ENCODE peak calls at places on chromosomes 1 and 21, in five cellular contexts. One of them, this sample, is unnamed.

GRCh38 chr1:20589331-20590312 is 725 bp downstream of the CDA start:
- DNase-seq in bronchial epithelial cell: no peak
- DNase-seq in cardiac fibroblast: peak; percentile 45
- DNase-seq in fibroblast of lung: peak; percentile 70
- DNase-seq in thyroid gland: no peak
- DNase-seq in this sample: no peak

GRCh38 chr1:11650331-11650991 is 3.8 kb downstream of the FBXO2 start:
- DNase-seq in fibroblast of lung: peak; percentile 62
- DNase-seq in bronchial epithelial cell: peak; percentile 49
- DNase-seq in cardiac fibroblast: peak; percentile 74
- DNase-seq in thyroid gland: peak; percentile 68
- DNase-seq in this sample: peak; percentile 35

GRCh38 chr1:235326719-235327558 is 1.0 kb downstream of the ARID4B start:
- DNase-seq in cardiac fibroblast: peak; percentile 36
- DNase-seq in thyroid gland: peak; percentile 40
- DNase-seq in fibroblast of lung: peak; percentile 25
- DNase-seq in bronchial epithelial cell: peak; percentile 26
- DNase-seq in this sample: no peak

GRCh38 chr1:99956755-99957154 is 13.0 kb upstream of the SLC35A3 start:
- DNase-seq in cardiac fibroblast: peak; percentile 93
- DNase-seq in fibroblast of lung: no peak
- DNase-seq in thyroid gland: no peak
- DNase-seq in bronchial epithelial cell: peak; percentile 24
- DNase-seq in this sample: peak; percentile 69

GRCh38 chr1:59043796-59044195 is 253.1 kb upstream of the FGGY start:
- DNase-seq in thyroid gland: peak; percentile 54
- DNase-seq in fibroblast of lung: peak; percentile 90
- DNase-seq in bronchial epithelial cell: peak; percentile 74
- DNase-seq in cardiac fibroblast: peak; percentile 83
- DNase-seq in this sample: peak; percentile 21

GRCh38 chr1:32400876-32401631 is 6.8 kb upstream of the BSDC1 start:
- DNase-seq in fibroblast of lung: peak; percentile 94
- DNase-seq in cardiac fibroblast: peak; percentile 82
- DNase-seq in thyroid gland: peak; percentile 84
- DNase-seq in bronchial epithelial cell: peak; percentile 63
- DNase-seq in this sample: peak; percentile 72

GRCh38 chr1:108142773-108143394 is 57.3 kb downstream of the SLC25A24 start:
- DNase-seq in fibroblast of lung: peak; percentile 47
- DNase-seq in thyroid gland: no peak
- DNase-seq in cardiac fibroblast: peak; percentile 60
- DNase-seq in bronchial epithelial cell: peak; percentile 69
- DNase-seq in this sample: no peak

GRCh38 chr1:9371951-9372350 is 79.3 kb downstream of the SPSB1 start:
- DNase-seq in thyroid gland: no peak
- DNase-seq in fibroblast of lung: no peak
- DNase-seq in cardiac fibroblast: no peak
- DNase-seq in bronchial epithelial cell: no peak
- DNase-seq in this sample: no peak

GRCh38 chr21:36507397-36508018 is 27.6 kb upstream of the CLDN14 start:
- DNase-seq in bronchial epithelial cell: peak; percentile 39
- DNase-seq in cardiac fibroblast: peak; percentile 33
- DNase-seq in thyroid gland: peak; percentile 26
- DNase-seq in fibroblast of lung: no peak
- DNase-seq in this sample: no peak

GRCh38 chr1:170692866-170693575 is 29.1 kb downstream of the PRRX1 start:
- DNase-seq in thyroid gland: no peak
- DNase-seq in fibroblast of lung: peak; percentile 82
- DNase-seq in cardiac fibroblast: peak; percentile 88
- DNase-seq in bronchial epithelial cell: peak; percentile 76
- DNase-seq in this sample: no peak

GRCh38 chr1:203056516-203056915 is 29.3 kb downstream of the MYOG start:
- DNase-seq in cardiac fibroblast: no peak
- DNase-seq in bronchial epithelial cell: no peak
- DNase-seq in fibroblast of lung: no peak
- DNase-seq in thyroid gland: no peak
- DNase-seq in this sample: no peak

GRCh38 chr1:110615548-110616130 is 9.5 kb upstream of the KCNA2 start:
- DNase-seq in fibroblast of lung: peak; percentile 34
- DNase-seq in thyroid gland: peak; percentile 77
- DNase-seq in cardiac fibroblast: peak; percentile 65
- DNase-seq in bronchial epithelial cell: peak; percentile 67
- DNase-seq in this sample: no peak

GRCh38 chr1:36253463-36253862 is 29.2 kb downstream of the THRAP3 start:
- DNase-seq in fibroblast of lung: peak; percentile 81
- DNase-seq in bronchial epithelial cell: no peak
- DNase-seq in thyroid gland: no peak
- DNase-seq in cardiac fibroblast: peak; percentile 80
- DNase-seq in this sample: no peak

GRCh38 chr1:215636258-215636965 is 69.3 kb downstream of the KCTD3 start:
- DNase-seq in fibroblast of lung: peak; percentile 70
- DNase-seq in thyroid gland: no peak
- DNase-seq in cardiac fibroblast: peak; percentile 33
- DNase-seq in bronchial epithelial cell: peak; percentile 11
- DNase-seq in this sample: no peak

GRCh38 chr1:54287176-54287650 is 87.2 kb downstream of the MRPL37 start:
- DNase-seq in thyroid gland: peak; percentile 74
- DNase-seq in bronchial epithelial cell: peak; percentile 51
- DNase-seq in cardiac fibroblast: peak; percentile 77
- DNase-seq in fibroblast of lung: peak; percentile 77
- DNase-seq in this sample: peak; percentile 54

GRCh38 chr1:68119445-68119844 is 69.0 kb upstream of the DIRAS3 start:
- DNase-seq in bronchial epithelial cell: no peak
- DNase-seq in fibroblast of lung: no peak
- DNase-seq in thyroid gland: no peak
- DNase-seq in cardiac fibroblast: no peak
- DNase-seq in this sample: no peak

GRCh38 chr1:201692307-201693018 is 136.5 kb upstream of the IPO9 start:
- DNase-seq in fibroblast of lung: no peak
- DNase-seq in thyroid gland: no peak
- DNase-seq in bronchial epithelial cell: no peak
- DNase-seq in cardiac fibroblast: no peak
- DNase-seq in this sample: no peak

GRCh38 chr1:153343040-153343681 is 5.5 kb downstream of the PGLYRP4 start:
- DNase-seq in bronchial epithelial cell: peak; percentile 69
- DNase-seq in fibroblast of lung: peak; percentile 4
- DNase-seq in cardiac fibroblast: no peak
- DNase-seq in thyroid gland: no peak
- DNase-seq in this sample: no peak

GRCh38 chr1:41542196-41542955 is 57.9 kb upstream of the EDN2 start:
- DNase-seq in thyroid gland: no peak
- DNase-seq in bronchial epithelial cell: no peak
- DNase-seq in fibroblast of lung: no peak
- DNase-seq in cardiac fibroblast: no peak
- DNase-seq in this sample: no peak

GRCh38 chr1:43664369-43664768 is 14.4 kb downstream of the KDM4A start:
- DNase-seq in fibroblast of lung: no peak
- DNase-seq in bronchial epithelial cell: no peak
- DNase-seq in thyroid gland: no peak
- DNase-seq in cardiac fibroblast: no peak
- DNase-seq in this sample: no peak

GRCh38 chr1:234725177-234726132 is 115.5 kb upstream of the IRF2BP2 start:
- DNase-seq in cardiac fibroblast: peak; percentile 26
- DNase-seq in bronchial epithelial cell: no peak
- DNase-seq in fibroblast of lung: peak; percentile 25
- DNase-seq in thyroid gland: peak; percentile 90
- DNase-seq in this sample: no peak

GRCh38 chr1:17587693-17588047 is 48.2 kb downstream of the ARHGEF10L start:
- DNase-seq in cardiac fibroblast: peak; percentile 70
- DNase-seq in fibroblast of lung: peak; percentile 79
- DNase-seq in bronchial epithelial cell: no peak
- DNase-seq in thyroid gland: no peak
- DNase-seq in this sample: no peak

GRCh38 chr1:240484804-240485441 is 127.0 kb downstream of the GREM2 start:
- DNase-seq in thyroid gland: no peak
- DNase-seq in cardiac fibroblast: no peak
- DNase-seq in fibroblast of lung: no peak
- DNase-seq in bronchial epithelial cell: no peak
- DNase-seq in this sample: no peak

GRCh38 chr1:207959141-207959825 is 48.4 kb upstream of the CD34 start:
- DNase-seq in thyroid gland: peak; percentile 73
- DNase-seq in bronchial epithelial cell: peak; percentile 24
- DNase-seq in cardiac fibroblast: peak; percentile 63
- DNase-seq in fibroblast of lung: peak; percentile 60
- DNase-seq in this sample: no peak

DNA sequence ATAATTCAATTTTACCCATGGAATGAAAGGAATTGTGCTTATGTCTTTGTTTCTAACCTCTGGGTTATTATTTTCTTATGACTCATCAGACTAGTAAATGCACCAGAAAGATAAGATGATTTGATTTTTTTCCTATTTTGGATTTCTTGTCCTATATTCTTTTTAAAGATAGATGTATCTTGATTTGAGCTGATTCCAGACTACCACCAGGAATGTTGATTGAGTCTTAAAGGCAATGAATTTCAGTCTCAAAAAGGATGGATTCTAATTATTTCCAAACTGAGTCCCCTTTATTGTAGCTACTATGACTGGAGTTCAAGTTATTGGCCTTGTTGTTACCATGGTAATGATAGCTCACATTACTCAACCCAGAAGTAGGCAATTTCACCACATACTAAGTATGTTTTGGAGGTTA is 95.8 kb upstream of the RGS4 start:
- DNase-seq in fibroblast of lung: peak; percentile 96
- DNase-seq in cardiac fibroblast: peak; percentile 94
- DNase-seq in thyroid gland: no peak
- DNase-seq in bronchial epithelial cell: peak; percentile 57
- DNase-seq in this sample: peak; percentile 64
- H3K4me3 ChIP-seq in fibroblast of lung: no peak overlapping the region
- H3K4me3 ChIP-seq in cardiac fibroblast: no peak overlapping the region
- H3K4me3 ChIP-seq in thyroid gland: no peak overlapping the region
- H3K4me3 ChIP-seq in bronchial epithelial cell: no peak overlapping the region
- H3K4me3 ChIP-seq in this sample: no peak overlapping the region

GRCh38 chr21:33937931-33938339 is 22.3 kb upstream of the ATP5PO start:
- DNase-seq in bronchial epithelial cell: no peak
- DNase-seq in cardiac fibroblast: no peak
- DNase-seq in thyroid gland: no peak
- DNase-seq in fibroblast of lung: no peak
- DNase-seq in this sample: no peak

GRCh38 chr21:33937146-33937545 is 21.5 kb upstream of the ATP5PO start:
- DNase-seq in cardiac fibroblast: no peak
- DNase-seq in thyroid gland: no peak
- DNase-seq in bronchial epithelial cell: no peak
- DNase-seq in fibroblast of lung: no peak
- DNase-seq in this sample: no peak

GRCh38 chr21:33931799-33932390 is 16.3 kb upstream of the ATP5PO start:
- DNase-seq in fibroblast of lung: no peak
- DNase-seq in bronchial epithelial cell: no peak
- DNase-seq in cardiac fibroblast: peak; percentile 29
- DNase-seq in thyroid gland: no peak
- DNase-seq in this sample: no peak

GRCh38 chr21:33936221-33937038 is 20.8 kb upstream of the ATP5PO start:
- DNase-seq in cardiac fibroblast: peak; percentile 42
- DNase-seq in bronchial epithelial cell: no peak
- DNase-seq in fibroblast of lung: no peak
- DNase-seq in thyroid gland: peak; percentile 82
- DNase-seq in this sample: peak; percentile 56

GRCh38 chr21:33932731-33933130 is 17.1 kb upstream of the ATP5PO start:
- DNase-seq in fibroblast of lung: no peak
- DNase-seq in thyroid gland: no peak
- DNase-seq in cardiac fibroblast: no peak
- DNase-seq in bronchial epithelial cell: no peak
- DNase-seq in this sample: no peak
- TF ChIP-seq CTCF in fibroblast of lung: no peak
- TF ChIP-seq CTCF in thyroid gland: no peak
- TF ChIP-seq CTCF in cardiac fibroblast: no peak
- TF ChIP-seq CTCF in bronchial epithelial cell: no peak
- TF ChIP-seq CTCF in this sample: no peak

GRCh38 chr1:33429332-33429731 is 1.6 kb downstream of the PHC2 start:
- DNase-seq in fibroblast of lung: no peak
- DNase-seq in cardiac fibroblast: no peak
- DNase-seq in bronchial epithelial cell: no peak
- DNase-seq in thyroid gland: no peak
- DNase-seq in this sample: no peak
- H3K4me3 ChIP-seq in fibroblast of lung: peak overlapping the region; percentile 61
- H3K4me3 ChIP-seq in cardiac fibroblast: peak overlapping the region; percentile 72
- H3K4me3 ChIP-seq in bronchial epithelial cell: peak overlapping the region; percentile 66
- H3K4me3 ChIP-seq in thyroid gland: no peak overlapping the region
- H3K4me3 ChIP-seq in this sample: peak overlapping the region; percentile 64

GRCh38 chr1:117967472-117967871 is 37.9 kb downstream of the WDR3 start:
- DNase-seq in bronchial epithelial cell: peak; percentile 60
- DNase-seq in fibroblast of lung: peak; percentile 51
- DNase-seq in cardiac fibroblast: peak; percentile 52
- DNase-seq in thyroid gland: no peak
- DNase-seq in this sample: no peak
- TF ChIP-seq CTCF in bronchial epithelial cell: peak; percentile 38
- TF ChIP-seq CTCF in fibroblast of lung: no peak
- TF ChIP-seq CTCF in cardiac fibroblast: no peak
- TF ChIP-seq CTCF in thyroid gland: no peak
- TF ChIP-seq CTCF in this sample: no peak

GRCh38 chr1:74952786-74953185 is 181.4 kb upstream of the LHX8 start:
- DNase-seq in cardiac fibroblast: no peak
- DNase-seq in fibroblast of lung: no peak
- DNase-seq in bronchial epithelial cell: no peak
- DNase-seq in thyroid gland: no peak
- DNase-seq in this sample: no peak

DNA sequence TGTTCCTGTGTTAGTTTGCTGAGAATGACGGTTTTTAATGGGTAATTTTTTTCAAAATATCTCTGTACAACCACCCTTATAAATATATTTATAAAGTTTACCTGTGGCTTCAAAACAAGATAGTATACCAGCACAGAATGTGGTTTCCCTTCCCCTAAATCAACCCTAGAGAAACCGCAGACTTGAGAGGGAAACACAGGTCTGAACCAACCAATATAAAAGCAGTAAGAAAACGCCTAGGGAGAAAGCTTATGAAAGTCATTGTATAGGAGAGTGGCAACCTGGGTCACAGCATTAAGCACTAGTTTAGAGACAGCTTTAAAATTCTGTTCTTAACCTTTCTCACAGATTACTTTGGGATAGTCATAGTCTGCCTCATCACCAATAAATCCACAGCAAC is 180.6 kb upstream of the LHX8 start:
- DNase-seq in fibroblast of lung: no peak
- DNase-seq in bronchial epithelial cell: no peak
- DNase-seq in cardiac fibroblast: no peak
- DNase-seq in thyroid gland: no peak
- DNase-seq in this sample: no peak
- H3K4me3 ChIP-seq in fibroblast of lung: no peak overlapping the region
- H3K4me3 ChIP-seq in bronchial epithelial cell: no peak overlapping the region
- H3K4me3 ChIP-seq in cardiac fibroblast: no peak overlapping the region
- H3K4me3 ChIP-seq in thyroid gland: no peak overlapping the region
- H3K4me3 ChIP-seq in this sample: no peak overlapping the region